ENCODE peak calls at places on chromosomes 4 and X, in nine cellular contexts. One of them, this sample, is unnamed.

GRCh38 chrX:53288173-53288572 is 6.8 kb upstream of the IQSEC2 start:
- DNase-seq in activated CD4-positive, alpha-beta T cell treated with anti-CD3 and anti-CD28 coated beads, Interleukin-2, amount 50 U/mL, for 4 hours: no peak
- DNase-seq in HFF-Myc: no peak
- DNase-seq in ELR: no peak
- DNase-seq in anterior cingulate cortex: peak
- DNase-seq in iris pigment epithelial cell: no peak
- DNase-seq in CD4-positive, CD25-positive, alpha-beta regulatory T cell: no peak
- DNase-seq in bronchial epithelial cell: no peak
- DNase-seq in nephron progenitor cell: peak
- DNase-seq in this sample: peak

GRCh38 chrX:30781711-30782444 is 107.2 kb downstream of the TAB3 start:
- DNase-seq in activated CD4-positive, alpha-beta T cell treated with anti-CD3 and anti-CD28 coated beads, Interleukin-2, amount 50 U/mL, for 4 hours: no peak
- DNase-seq in HFF-Myc: no peak
- DNase-seq in ELR: no peak
- DNase-seq in anterior cingulate cortex: no peak
- DNase-seq in iris pigment epithelial cell: no peak
- DNase-seq in CD4-positive, CD25-positive, alpha-beta regulatory T cell: no peak
- DNase-seq in bronchial epithelial cell: no peak
- DNase-seq in nephron progenitor cell: no peak
- DNase-seq in this sample: no peak

GRCh38 chrX:40543661-40544328 is 37.0 kb upstream of the ATP6AP2 start:
- DNase-seq in activated CD4-positive, alpha-beta T cell treated with anti-CD3 and anti-CD28 coated beads, Interleukin-2, amount 50 U/mL, for 4 hours: no peak
- DNase-seq in HFF-Myc: peak
- DNase-seq in ELR: peak
- DNase-seq in anterior cingulate cortex: no peak
- DNase-seq in iris pigment epithelial cell: peak
- DNase-seq in CD4-positive, CD25-positive, alpha-beta regulatory T cell: peak
- DNase-seq in bronchial epithelial cell: peak
- DNase-seq in nephron progenitor cell: peak
- DNase-seq in this sample: peak

GRCh38 chr4:74005528-74005927 is 7.1 kb upstream of the CXCL5 start:
- DNase-seq in activated CD4-positive, alpha-beta T cell treated with anti-CD3 and anti-CD28 coated beads, Interleukin-2, amount 50 U/mL, for 4 hours: no peak
- DNase-seq in HFF-Myc: no peak
- DNase-seq in ELR: no peak
- DNase-seq in anterior cingulate cortex: no peak
- DNase-seq in iris pigment epithelial cell: peak
- DNase-seq in CD4-positive, CD25-positive, alpha-beta regulatory T cell: no peak
- DNase-seq in bronchial epithelial cell: peak
- DNase-seq in nephron progenitor cell: no peak
- DNase-seq in this sample: no peak

GRCh38 chrX:151974336-151975227 is at the start of gene GABRE:
- DNase-seq in activated CD4-positive, alpha-beta T cell treated with anti-CD3 and anti-CD28 coated beads, Interleukin-2, amount 50 U/mL, for 4 hours: no peak
- DNase-seq in HFF-Myc: no peak
- DNase-seq in ELR: peak
- DNase-seq in anterior cingulate cortex: no peak
- DNase-seq in iris pigment epithelial cell: peak
- DNase-seq in CD4-positive, CD25-positive, alpha-beta regulatory T cell: no peak
- DNase-seq in bronchial epithelial cell: no peak
- DNase-seq in nephron progenitor cell: peak
- DNase-seq in this sample: peak

GRCh38 chrX:144586756-144587155 is 660.5 kb upstream of the SPANXN1 start:
- DNase-seq in activated CD4-positive, alpha-beta T cell treated with anti-CD3 and anti-CD28 coated beads, Interleukin-2, amount 50 U/mL, for 4 hours: no peak
- DNase-seq in HFF-Myc: no peak
- DNase-seq in ELR: peak
- DNase-seq in anterior cingulate cortex: no peak
- DNase-seq in iris pigment epithelial cell: peak
- DNase-seq in CD4-positive, CD25-positive, alpha-beta regulatory T cell: no peak
- DNase-seq in bronchial epithelial cell: peak
- DNase-seq in nephron progenitor cell: no peak
- DNase-seq in this sample: no peak

GRCh38 chr4:110640608-110641007 is 17.7 kb upstream of the PITX2 start:
- DNase-seq in activated CD4-positive, alpha-beta T cell treated with anti-CD3 and anti-CD28 coated beads, Interleukin-2, amount 50 U/mL, for 4 hours: no peak
- DNase-seq in HFF-Myc: no peak
- DNase-seq in ELR: no peak
- DNase-seq in anterior cingulate cortex: no peak
- DNase-seq in iris pigment epithelial cell: peak
- DNase-seq in CD4-positive, CD25-positive, alpha-beta regulatory T cell: no peak
- DNase-seq in bronchial epithelial cell: no peak
- DNase-seq in nephron progenitor cell: no peak
- DNase-seq in this sample: no peak

GRCh38 chr4:159105761-159106243 is 2.9 kb downstream of the RAPGEF2 start:
- DNase-seq in activated CD4-positive, alpha-beta T cell treated with anti-CD3 and anti-CD28 coated beads, Interleukin-2, amount 50 U/mL, for 4 hours: no peak
- DNase-seq in HFF-Myc: no peak
- DNase-seq in ELR: peak
- DNase-seq in anterior cingulate cortex: no peak
- DNase-seq in iris pigment epithelial cell: peak
- DNase-seq in CD4-positive, CD25-positive, alpha-beta regulatory T cell: no peak
- DNase-seq in bronchial epithelial cell: peak
- DNase-seq in nephron progenitor cell: peak
- DNase-seq in this sample: no peak

GRCh38 chrX:70039758-70040157 is 10.0 kb downstream of the AWAT2 start:
- DNase-seq in activated CD4-positive, alpha-beta T cell treated with anti-CD3 and anti-CD28 coated beads, Interleukin-2, amount 50 U/mL, for 4 hours: no peak
- DNase-seq in HFF-Myc: no peak
- DNase-seq in ELR: peak
- DNase-seq in anterior cingulate cortex: no peak
- DNase-seq in iris pigment epithelial cell: no peak
- DNase-seq in CD4-positive, CD25-positive, alpha-beta regulatory T cell: no peak
- DNase-seq in bronchial epithelial cell: peak
- DNase-seq in nephron progenitor cell: no peak
- DNase-seq in this sample: no peak

GRCh38 chrX:136954930-136955329 is 74.4 kb upstream of the RBMX start:
- DNase-seq in activated CD4-positive, alpha-beta T cell treated with anti-CD3 and anti-CD28 coated beads, Interleukin-2, amount 50 U/mL, for 4 hours: no peak
- DNase-seq in HFF-Myc: peak
- DNase-seq in ELR: peak
- DNase-seq in anterior cingulate cortex: no peak
- DNase-seq in iris pigment epithelial cell: peak
- DNase-seq in CD4-positive, CD25-positive, alpha-beta regulatory T cell: no peak
- DNase-seq in bronchial epithelial cell: peak
- DNase-seq in nephron progenitor cell: no peak
- DNase-seq in this sample: no peak

GRCh38 chr4:156771171-156771837 is 200.3 kb downstream of the PDGFC start:
- DNase-seq in activated CD4-positive, alpha-beta T cell treated with anti-CD3 and anti-CD28 coated beads, Interleukin-2, amount 50 U/mL, for 4 hours: no peak
- DNase-seq in HFF-Myc: peak
- DNase-seq in ELR: peak
- DNase-seq in anterior cingulate cortex: no peak
- DNase-seq in iris pigment epithelial cell: peak
- DNase-seq in CD4-positive, CD25-positive, alpha-beta regulatory T cell: no peak
- DNase-seq in bronchial epithelial cell: peak
- DNase-seq in nephron progenitor cell: peak
- DNase-seq in this sample: peak

GRCh38 chr4:144820115-144820514 is 174.2 kb downstream of the HHIP start:
- DNase-seq in activated CD4-positive, alpha-beta T cell treated with anti-CD3 and anti-CD28 coated beads, Interleukin-2, amount 50 U/mL, for 4 hours: no peak
- DNase-seq in HFF-Myc: peak
- DNase-seq in ELR: peak
- DNase-seq in anterior cingulate cortex: no peak
- DNase-seq in iris pigment epithelial cell: peak
- DNase-seq in CD4-positive, CD25-positive, alpha-beta regulatory T cell: no peak
- DNase-seq in bronchial epithelial cell: no peak
- DNase-seq in nephron progenitor cell: no peak
- DNase-seq in this sample: no peak

GRCh38 chrX:17187301-17187836 is 187.6 kb upstream of the NHS start:
- DNase-seq in activated CD4-positive, alpha-beta T cell treated with anti-CD3 and anti-CD28 coated beads, Interleukin-2, amount 50 U/mL, for 4 hours: no peak
- DNase-seq in HFF-Myc: no peak
- DNase-seq in ELR: no peak
- DNase-seq in anterior cingulate cortex: no peak
- DNase-seq in iris pigment epithelial cell: no peak
- DNase-seq in CD4-positive, CD25-positive, alpha-beta regulatory T cell: no peak
- DNase-seq in bronchial epithelial cell: no peak
- DNase-seq in nephron progenitor cell: no peak
- DNase-seq in this sample: no peak

GRCh38 chrX:109403927-109404326 is 78.0 kb downstream of the GUCY2F start:
- DNase-seq in activated CD4-positive, alpha-beta T cell treated with anti-CD3 and anti-CD28 coated beads, Interleukin-2, amount 50 U/mL, for 4 hours: no peak
- DNase-seq in HFF-Myc: no peak
- DNase-seq in ELR: no peak
- DNase-seq in anterior cingulate cortex: no peak
- DNase-seq in iris pigment epithelial cell: no peak
- DNase-seq in CD4-positive, CD25-positive, alpha-beta regulatory T cell: no peak
- DNase-seq in bronchial epithelial cell: no peak
- DNase-seq in nephron progenitor cell: no peak
- DNase-seq in this sample: no peak

GRCh38 chrX:70454441-70455365 is 10.1 kb downstream of the DLG3 start:
- DNase-seq in activated CD4-positive, alpha-beta T cell treated with anti-CD3 and anti-CD28 coated beads, Interleukin-2, amount 50 U/mL, for 4 hours: peak
- DNase-seq in HFF-Myc: no peak
- DNase-seq in ELR: peak
- DNase-seq in anterior cingulate cortex: peak
- DNase-seq in iris pigment epithelial cell: peak
- DNase-seq in CD4-positive, CD25-positive, alpha-beta regulatory T cell: peak
- DNase-seq in bronchial epithelial cell: peak
- DNase-seq in nephron progenitor cell: peak
- DNase-seq in this sample: peak

GRCh38 chr4:4659871-4660651 is 118.2 kb upstream of the STX18 start:
- DNase-seq in activated CD4-positive, alpha-beta T cell treated with anti-CD3 and anti-CD28 coated beads, Interleukin-2, amount 50 U/mL, for 4 hours: no peak
- DNase-seq in HFF-Myc: peak
- DNase-seq in ELR: peak
- DNase-seq in anterior cingulate cortex: no peak
- DNase-seq in iris pigment epithelial cell: peak
- DNase-seq in CD4-positive, CD25-positive, alpha-beta regulatory T cell: no peak
- DNase-seq in bronchial epithelial cell: peak
- DNase-seq in nephron progenitor cell: no peak
- DNase-seq in this sample: no peak

GRCh38 chr4:148454835-148455234 is 12.6 kb upstream of the NR3C2 start:
- DNase-seq in activated CD4-positive, alpha-beta T cell treated with anti-CD3 and anti-CD28 coated beads, Interleukin-2, amount 50 U/mL, for 4 hours: no peak
- DNase-seq in HFF-Myc: no peak
- DNase-seq in ELR: peak
- DNase-seq in anterior cingulate cortex: no peak
- DNase-seq in iris pigment epithelial cell: no peak
- DNase-seq in CD4-positive, CD25-positive, alpha-beta regulatory T cell: no peak
- DNase-seq in bronchial epithelial cell: peak
- DNase-seq in nephron progenitor cell: no peak
- DNase-seq in this sample: no peak

GRCh38 chr4:76156635-76157034 is 8.4 kb upstream of the NUP54 start:
- DNase-seq in activated CD4-positive, alpha-beta T cell treated with anti-CD3 and anti-CD28 coated beads, Interleukin-2, amount 50 U/mL, for 4 hours: no peak
- DNase-seq in HFF-Myc: no peak
- DNase-seq in ELR: no peak
- DNase-seq in anterior cingulate cortex: no peak
- DNase-seq in iris pigment epithelial cell: peak
- DNase-seq in CD4-positive, CD25-positive, alpha-beta regulatory T cell: no peak
- DNase-seq in bronchial epithelial cell: peak
- DNase-seq in nephron progenitor cell: no peak
- DNase-seq in this sample: no peak

GRCh38 chr4:86894465-86894864 is 2.2 kb upstream of the C4orf36 start:
- DNase-seq in activated CD4-positive, alpha-beta T cell treated with anti-CD3 and anti-CD28 coated beads, Interleukin-2, amount 50 U/mL, for 4 hours: no peak
- DNase-seq in HFF-Myc: no peak
- DNase-seq in ELR: peak
- DNase-seq in anterior cingulate cortex: no peak
- DNase-seq in iris pigment epithelial cell: peak
- DNase-seq in CD4-positive, CD25-positive, alpha-beta regulatory T cell: no peak
- DNase-seq in bronchial epithelial cell: peak
- DNase-seq in nephron progenitor cell: no peak
- DNase-seq in this sample: no peak

GRCh38 chr4:183861426-183861825 is 43.7 kb upstream of the STOX2 start:
- DNase-seq in activated CD4-positive, alpha-beta T cell treated with anti-CD3 and anti-CD28 coated beads, Interleukin-2, amount 50 U/mL, for 4 hours: no peak
- DNase-seq in HFF-Myc: no peak
- DNase-seq in ELR: no peak
- DNase-seq in anterior cingulate cortex: no peak
- DNase-seq in iris pigment epithelial cell: no peak
- DNase-seq in CD4-positive, CD25-positive, alpha-beta regulatory T cell: no peak
- DNase-seq in bronchial epithelial cell: no peak
- DNase-seq in nephron progenitor cell: no peak
- DNase-seq in this sample: no peak

GRCh38 chr4:101357751-101358150 is 10.4 kb upstream of the PPP3CA start:
- DNase-seq in activated CD4-positive, alpha-beta T cell treated with anti-CD3 and anti-CD28 coated beads, Interleukin-2, amount 50 U/mL, for 4 hours: no peak
- DNase-seq in HFF-Myc: no peak
- DNase-seq in ELR: peak
- DNase-seq in anterior cingulate cortex: no peak
- DNase-seq in iris pigment epithelial cell: peak
- DNase-seq in CD4-positive, CD25-positive, alpha-beta regulatory T cell: no peak
- DNase-seq in bronchial epithelial cell: peak
- DNase-seq in nephron progenitor cell: no peak
- DNase-seq in this sample: no peak

GRCh38 chrX:129940721-129941120 is 34.8 kb downstream of the UTP14A start:
- DNase-seq in activated CD4-positive, alpha-beta T cell treated with anti-CD3 and anti-CD28 coated beads, Interleukin-2, amount 50 U/mL, for 4 hours: no peak
- DNase-seq in HFF-Myc: no peak
- DNase-seq in ELR: no peak
- DNase-seq in anterior cingulate cortex: no peak
- DNase-seq in iris pigment epithelial cell: no peak
- DNase-seq in CD4-positive, CD25-positive, alpha-beta regulatory T cell: no peak
- DNase-seq in bronchial epithelial cell: no peak
- DNase-seq in nephron progenitor cell: no peak
- DNase-seq in this sample: no peak

GRCh38 chr4:16289872-16290554 is 63.7 kb upstream of the TAPT1 start:
- DNase-seq in activated CD4-positive, alpha-beta T cell treated with anti-CD3 and anti-CD28 coated beads, Interleukin-2, amount 50 U/mL, for 4 hours: no peak
- DNase-seq in HFF-Myc: peak
- DNase-seq in ELR: peak
- DNase-seq in anterior cingulate cortex: no peak
- DNase-seq in iris pigment epithelial cell: peak
- DNase-seq in CD4-positive, CD25-positive, alpha-beta regulatory T cell: peak
- DNase-seq in bronchial epithelial cell: peak
- DNase-seq in nephron progenitor cell: peak
- DNase-seq in this sample: no peak

GRCh38 chr4:38392223-38392855 is 271.7 kb upstream of the KLF3 start:
- DNase-seq in activated CD4-positive, alpha-beta T cell treated with anti-CD3 and anti-CD28 coated beads, Interleukin-2, amount 50 U/mL, for 4 hours: no peak
- DNase-seq in HFF-Myc: no peak
- DNase-seq in ELR: no peak
- DNase-seq in anterior cingulate cortex: no peak
- DNase-seq in iris pigment epithelial cell: no peak
- DNase-seq in CD4-positive, CD25-positive, alpha-beta regulatory T cell: no peak
- DNase-seq in bronchial epithelial cell: no peak
- DNase-seq in nephron progenitor cell: no peak
- DNase-seq in this sample: no peak

GRCh38 chr4:15162465-15163283 is 160.4 kb downstream of the CPEB2 start:
- DNase-seq in activated CD4-positive, alpha-beta T cell treated with anti-CD3 and anti-CD28 coated beads, Interleukin-2, amount 50 U/mL, for 4 hours: no peak
- DNase-seq in HFF-Myc: no peak
- DNase-seq in ELR: peak
- DNase-seq in anterior cingulate cortex: no peak
- DNase-seq in iris pigment epithelial cell: peak
- DNase-seq in CD4-positive, CD25-positive, alpha-beta regulatory T cell: no peak
- DNase-seq in bronchial epithelial cell: peak
- DNase-seq in nephron progenitor cell: no peak
- DNase-seq in this sample: no peak

GRCh38 chrX:281166-281999 is at the start of gene PLCXD1:
- DNase-seq in activated CD4-positive, alpha-beta T cell treated with anti-CD3 and anti-CD28 coated beads, Interleukin-2, amount 50 U/mL, for 4 hours: no peak
- DNase-seq in HFF-Myc: no peak
- DNase-seq in ELR: no peak
- DNase-seq in anterior cingulate cortex: no peak
- DNase-seq in iris pigment epithelial cell: peak
- DNase-seq in CD4-positive, CD25-positive, alpha-beta regulatory T cell: no peak
- DNase-seq in bronchial epithelial cell: no peak
- DNase-seq in nephron progenitor cell: peak
- DNase-seq in this sample: no peak

GRCh38 chrX:6383911-6384310 is 151.0 kb downstream of the VCX3A start:
- DNase-seq in activated CD4-positive, alpha-beta T cell treated with anti-CD3 and anti-CD28 coated beads, Interleukin-2, amount 50 U/mL, for 4 hours: no peak
- DNase-seq in HFF-Myc: no peak
- DNase-seq in ELR: no peak
- DNase-seq in anterior cingulate cortex: no peak
- DNase-seq in iris pigment epithelial cell: no peak
- DNase-seq in CD4-positive, CD25-positive, alpha-beta regulatory T cell: no peak
- DNase-seq in bronchial epithelial cell: no peak
- DNase-seq in nephron progenitor cell: peak
- DNase-seq in this sample: no peak

GRCh38 chr4:163967263-163967662 is 472.8 kb downstream of the TMA16 start:
- DNase-seq in activated CD4-positive, alpha-beta T cell treated with anti-CD3 and anti-CD28 coated beads, Interleukin-2, amount 50 U/mL, for 4 hours: no peak
- DNase-seq in HFF-Myc: no peak
- DNase-seq in ELR: no peak
- DNase-seq in anterior cingulate cortex: no peak
- DNase-seq in iris pigment epithelial cell: no peak
- DNase-seq in CD4-positive, CD25-positive, alpha-beta regulatory T cell: no peak
- DNase-seq in bronchial epithelial cell: no peak
- DNase-seq in nephron progenitor cell: no peak
- DNase-seq in this sample: no peak

GRCh38 chr4:41369680-41370079 is 113.0 kb downstream of the UCHL1 start:
- DNase-seq in activated CD4-positive, alpha-beta T cell treated with anti-CD3 and anti-CD28 coated beads, Interleukin-2, amount 50 U/mL, for 4 hours: no peak
- DNase-seq in HFF-Myc: no peak
- DNase-seq in ELR: no peak
- DNase-seq in anterior cingulate cortex: peak
- DNase-seq in iris pigment epithelial cell: peak
- DNase-seq in CD4-positive, CD25-positive, alpha-beta regulatory T cell: no peak
- DNase-seq in bronchial epithelial cell: peak
- DNase-seq in nephron progenitor cell: no peak
- DNase-seq in this sample: peak

GRCh38 chr4:15003441-15003890 is 1.2 kb downstream of the CPEB2 start:
- DNase-seq in activated CD4-positive, alpha-beta T cell treated with anti-CD3 and anti-CD28 coated beads, Interleukin-2, amount 50 U/mL, for 4 hours: peak
- DNase-seq in HFF-Myc: no peak
- DNase-seq in ELR: peak
- DNase-seq in anterior cingulate cortex: no peak
- DNase-seq in iris pigment epithelial cell: peak
- DNase-seq in CD4-positive, CD25-positive, alpha-beta regulatory T cell: no peak
- DNase-seq in bronchial epithelial cell: peak
- DNase-seq in nephron progenitor cell: peak
- DNase-seq in this sample: peak

GRCh38 chrX:76029385-76029784 is 143.5 kb upstream of the PBDC1 start:
- DNase-seq in activated CD4-positive, alpha-beta T cell treated with anti-CD3 and anti-CD28 coated beads, Interleukin-2, amount 50 U/mL, for 4 hours: no peak
- DNase-seq in HFF-Myc: no peak
- DNase-seq in ELR: no peak
- DNase-seq in anterior cingulate cortex: no peak
- DNase-seq in iris pigment epithelial cell: no peak
- DNase-seq in CD4-positive, CD25-positive, alpha-beta regulatory T cell: no peak
- DNase-seq in bronchial epithelial cell: no peak
- DNase-seq in nephron progenitor cell: no peak
- DNase-seq in this sample: no peak

This sample was measured in adrenal gland.